ENCODE peak calls at places on chromosomes 7 and 10, in five cellular contexts. One of them, this sample, is unnamed. For H3K4me1 and H3K9me3, the result is how much of the 10 kb centered on the place peaks cover.

GRCh38 chr7:34748244-34749039 is 90.4 kb downstream of the NPSR1 start:
- DNase-seq in left ventricle myocardium inferior: peak
- DNase-seq in Panc1: peak
- DNase-seq in cardiac muscle cell: peak
- DNase-seq in stomach: peak
- DNase-seq in this sample: peak

GRCh38 chr10:93541402-93542357 is 24.8 kb upstream of the FFAR4 start:
- DNase-seq in left ventricle myocardium inferior: peak
- DNase-seq in Panc1: no peak
- DNase-seq in cardiac muscle cell: peak
- DNase-seq in stomach: peak
- DNase-seq in this sample: no peak

GRCh38 chr7:115352375-115352774 is 430.5 kb downstream of the MDFIC start:
- DNase-seq in left ventricle myocardium inferior: no peak
- DNase-seq in Panc1: no peak
- DNase-seq in cardiac muscle cell: peak
- DNase-seq in stomach: no peak
- DNase-seq in this sample: no peak

GRCh38 chr7:27586825-27587224 is 75.9 kb downstream of the HIBADH start:
- DNase-seq in left ventricle myocardium inferior: no peak
- DNase-seq in Panc1: no peak
- DNase-seq in cardiac muscle cell: no peak
- DNase-seq in stomach: no peak
- DNase-seq in this sample: no peak

GRCh38 chr7:44210107-44210506 is 9.3 kb downstream of the YKT6 start:
- DNase-seq in left ventricle myocardium inferior: no peak
- DNase-seq in Panc1: no peak
- DNase-seq in cardiac muscle cell: no peak
- DNase-seq in stomach: no peak
- DNase-seq in this sample: no peak

GRCh38 chr10:94125856-94126255 is 132.1 kb downstream of the PLCE1 start:
- DNase-seq in left ventricle myocardium inferior: no peak
- DNase-seq in Panc1: no peak
- DNase-seq in cardiac muscle cell: peak
- DNase-seq in stomach: no peak
- DNase-seq in this sample: no peak

GRCh38 chr10:80700252-80700651 is 162.6 kb downstream of the SH2D4B start:
- DNase-seq in left ventricle myocardium inferior: no peak
- DNase-seq in Panc1: no peak
- DNase-seq in cardiac muscle cell: no peak
- DNase-seq in stomach: no peak
- DNase-seq in this sample: no peak

GRCh38 chr10:97200616-97201015 is 14.9 kb upstream of the SLIT1 start:
- DNase-seq in left ventricle myocardium inferior: no peak
- DNase-seq in Panc1: no peak
- DNase-seq in cardiac muscle cell: no peak
- DNase-seq in stomach: no peak
- DNase-seq in this sample: no peak

GRCh38 chr7:114243019-114243507 is 171.6 kb upstream of the FOXP2 start:
- DNase-seq in left ventricle myocardium inferior: no peak
- DNase-seq in Panc1: no peak
- DNase-seq in cardiac muscle cell: no peak
- DNase-seq in stomach: no peak
- DNase-seq in this sample: no peak

GRCh38 chr7:150325901-150326300 is 2.6 kb upstream of the ACTR3C start:
- DNase-seq in left ventricle myocardium inferior: no peak
- DNase-seq in Panc1: no peak
- DNase-seq in cardiac muscle cell: no peak
- DNase-seq in stomach: no peak
- DNase-seq in this sample: no peak

GRCh38 chr10:103833731-103834365 is 21.5 kb downstream of the SH3PXD2A start:
- DNase-seq in left ventricle myocardium inferior: peak
- DNase-seq in Panc1: no peak
- DNase-seq in cardiac muscle cell: peak
- DNase-seq in stomach: no peak
- DNase-seq in this sample: peak

GRCh38 chr10:86944907-86945306 is 12.5 kb downstream of the MMRN2 start:
- DNase-seq in left ventricle myocardium inferior: no peak
- DNase-seq in Panc1: no peak
- DNase-seq in cardiac muscle cell: no peak
- DNase-seq in stomach: no peak
- DNase-seq in this sample: no peak

GRCh38 chr10:63758080-63758479 is 236.9 kb downstream of the REEP3 start:
- DNase-seq in left ventricle myocardium inferior: no peak
- DNase-seq in Panc1: no peak
- DNase-seq in cardiac muscle cell: peak
- DNase-seq in stomach: peak
- DNase-seq in this sample: no peak

GRCh38 chr10:109962247-109962646 is 38.9 kb upstream of the XPNPEP1 start:
- DNase-seq in left ventricle myocardium inferior: no peak
- DNase-seq in Panc1: no peak
- DNase-seq in cardiac muscle cell: no peak
- DNase-seq in stomach: no peak
- DNase-seq in this sample: no peak

GRCh38 chr7:29843106-29843505 is 36.8 kb downstream of the WIPF3 start:
- DNase-seq in left ventricle myocardium inferior: no peak
- DNase-seq in Panc1: no peak
- DNase-seq in cardiac muscle cell: no peak
- DNase-seq in stomach: peak
- DNase-seq in this sample: no peak

GRCh38 chr7:17680943-17681351 is 259.3 kb downstream of the SNX13 start:
- DNase-seq in left ventricle myocardium inferior: no peak
- DNase-seq in Panc1: peak
- DNase-seq in cardiac muscle cell: peak
- DNase-seq in stomach: no peak
- DNase-seq in this sample: no peak

GRCh38 chr7:133790911-133791310 is 336.2 kb upstream of the LRGUK start:
- DNase-seq in left ventricle myocardium inferior: no peak
- DNase-seq in Panc1: no peak
- DNase-seq in cardiac muscle cell: no peak
- DNase-seq in stomach: no peak
- DNase-seq in this sample: no peak

GRCh38 chr7:151742713-151743480 is 134.0 kb downstream of the PRKAG2 start:
- DNase-seq in left ventricle myocardium inferior: peak
- DNase-seq in Panc1: no peak
- DNase-seq in cardiac muscle cell: no peak
- DNase-seq in stomach: no peak
- DNase-seq in this sample: no peak

GRCh38 chr7:126398285-126398684 is 854.5 kb downstream of the GRM8 start:
- DNase-seq in left ventricle myocardium inferior: no peak
- DNase-seq in Panc1: no peak
- DNase-seq in cardiac muscle cell: no peak
- DNase-seq in stomach: no peak
- DNase-seq in this sample: no peak

GRCh38 chr7:110371709-110372108 is 719.2 kb upstream of the LRRN3 start:
- DNase-seq in left ventricle myocardium inferior: no peak
- DNase-seq in Panc1: no peak
- DNase-seq in cardiac muscle cell: no peak
- DNase-seq in stomach: no peak
- DNase-seq in this sample: no peak

GRCh38 chr7:123916240-123916724 is 8.8 kb upstream of the SPAM1 start:
- DNase-seq in left ventricle myocardium inferior: no peak
- DNase-seq in Panc1: no peak
- DNase-seq in cardiac muscle cell: peak
- DNase-seq in stomach: no peak
- DNase-seq in this sample: no peak

GRCh38 chr10:127890935-127891334 is 1.8 kb downstream of the CLRN3 start:
- DNase-seq in left ventricle myocardium inferior: no peak
- DNase-seq in Panc1: no peak
- DNase-seq in cardiac muscle cell: no peak
- DNase-seq in stomach: no peak
- DNase-seq in this sample: no peak

DNA sequence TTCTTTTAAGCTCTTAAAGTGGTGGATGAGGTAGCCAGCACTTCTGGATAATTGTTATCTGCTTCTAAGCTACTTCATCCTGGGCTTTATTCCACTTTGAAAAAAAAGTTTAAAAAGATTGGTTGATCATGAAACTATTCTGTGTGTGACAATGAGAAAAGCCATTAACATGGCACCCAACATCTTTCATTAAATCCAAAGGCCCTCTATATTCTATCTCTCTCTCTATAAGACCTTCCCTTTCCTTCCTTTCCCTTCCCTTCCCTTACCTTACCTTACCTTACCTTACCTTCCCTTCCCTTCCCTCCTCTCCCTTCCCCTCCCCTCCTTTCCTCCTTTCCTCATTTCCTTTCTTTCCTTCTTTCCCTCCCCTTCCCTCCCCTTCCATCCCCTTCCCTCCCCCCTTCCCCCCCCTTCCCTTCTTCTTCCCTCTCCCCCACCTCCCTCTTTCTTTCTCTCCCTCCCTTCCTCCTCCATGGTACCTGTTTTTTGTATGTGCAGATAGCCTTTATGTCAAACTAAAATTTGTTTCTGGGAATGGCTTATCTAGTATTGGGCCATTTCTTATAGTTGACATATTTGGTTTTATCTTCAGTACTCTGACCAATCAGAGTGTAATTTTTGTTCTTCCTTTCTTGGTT is 218.7 kb downstream of the DKK1 start:
- DNase-seq in left ventricle myocardium inferior: no peak
- DNase-seq in Panc1: no peak
- DNase-seq in cardiac muscle cell: no peak
- DNase-seq in stomach: no peak
- DNase-seq in this sample: no peak
- H3K4me1 ChIP-seq in left ventricle myocardium inferior: under half
- H3K4me1 ChIP-seq in Panc1: under half
- H3K4me1 ChIP-seq in cardiac muscle cell: under half
- H3K4me1 ChIP-seq in stomach: under half
- H3K4me1 ChIP-seq in this sample: under half

DNA sequence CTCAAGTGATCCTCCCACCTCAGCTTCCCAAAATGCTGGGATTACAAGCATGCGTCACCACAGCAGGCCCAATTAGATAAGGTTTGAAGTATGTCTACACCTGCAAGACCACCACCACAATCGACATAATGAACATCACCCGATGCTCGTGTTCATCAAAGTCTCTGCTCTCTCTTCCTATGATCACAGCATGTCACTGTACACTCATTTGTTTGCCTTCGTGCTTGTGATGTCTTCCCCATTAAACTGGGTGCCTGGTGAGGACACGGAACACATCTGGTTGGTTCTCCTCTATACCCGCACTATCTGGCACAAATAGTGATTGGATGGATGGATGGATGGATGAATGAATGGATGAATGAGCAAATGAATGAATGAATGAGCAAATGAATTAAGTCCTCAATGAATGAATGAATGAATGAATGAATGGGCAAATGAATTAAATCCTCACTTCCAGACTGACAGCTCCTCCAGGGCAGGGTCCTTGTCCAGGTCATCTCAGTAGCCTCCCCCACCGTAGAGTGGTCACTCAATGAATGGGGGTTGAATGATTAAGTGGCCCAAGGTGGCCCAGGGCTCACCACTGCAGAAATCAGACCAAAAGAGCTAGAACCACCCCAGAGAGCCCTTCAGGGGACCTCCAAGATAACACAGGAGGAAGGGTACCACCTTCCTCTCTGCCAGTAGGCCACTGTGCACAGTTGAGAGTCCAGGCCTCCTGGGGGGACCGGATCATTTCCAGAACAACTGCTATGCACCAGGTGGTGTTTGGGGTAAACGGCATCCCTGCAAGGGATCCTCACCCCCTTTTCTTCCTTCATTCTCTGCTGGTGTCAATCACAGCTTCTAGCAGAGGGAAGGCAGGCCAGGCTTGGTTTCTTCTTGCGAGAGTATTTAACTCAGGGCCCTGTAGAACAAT is 101.9 kb upstream of the TNRC18 start:
- DNase-seq in left ventricle myocardium inferior: no peak
- DNase-seq in Panc1: peak
- DNase-seq in cardiac muscle cell: peak
- DNase-seq in stomach: peak
- DNase-seq in this sample: no peak
- H3K27ac ChIP-seq in left ventricle myocardium inferior: peak
- H3K27ac ChIP-seq in Panc1: no peak
- H3K27ac ChIP-seq in cardiac muscle cell: peak
- H3K27ac ChIP-seq in stomach: peak
- H3K27ac ChIP-seq in this sample: peak

DNA sequence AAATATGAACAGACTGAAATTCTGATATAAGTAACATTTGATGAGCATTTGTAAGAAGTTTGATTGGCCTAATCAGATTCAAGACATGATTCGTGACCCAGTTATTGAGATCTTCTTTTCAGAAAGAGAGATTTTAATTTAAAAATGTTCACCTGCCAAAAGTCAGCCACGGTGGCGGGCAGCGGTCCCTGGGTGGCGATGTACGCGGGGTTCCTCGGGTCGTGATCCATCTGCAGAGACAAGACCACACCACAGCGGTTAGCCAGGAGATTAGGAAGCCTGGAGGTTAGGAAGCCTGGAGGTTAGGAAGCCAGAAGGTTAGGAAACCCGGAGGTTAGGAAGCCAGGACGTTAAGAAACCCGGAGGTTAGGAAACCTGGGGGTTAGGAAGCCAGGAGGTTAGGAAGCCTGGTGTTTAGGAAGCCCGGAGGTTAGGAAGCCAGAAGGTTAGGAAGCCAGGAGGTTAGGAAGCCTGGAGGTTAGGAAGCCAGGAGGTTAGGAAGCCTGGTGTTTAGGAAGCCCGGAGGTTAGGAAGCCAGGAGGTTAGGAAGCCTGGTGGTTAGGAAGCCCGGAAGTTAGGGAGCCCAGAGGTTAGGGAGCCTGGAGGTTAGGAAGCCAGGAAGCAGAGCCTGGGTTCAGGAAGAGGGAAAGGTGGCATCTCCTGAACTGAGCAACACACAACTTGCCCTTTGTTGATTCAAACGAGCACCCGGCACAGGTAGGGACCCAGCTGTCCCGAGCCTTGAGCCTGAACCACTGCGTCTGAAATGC is 258.5 kb downstream of the DNAJB6 start:
- DNase-seq in left ventricle myocardium inferior: no peak
- DNase-seq in Panc1: no peak
- DNase-seq in cardiac muscle cell: no peak
- DNase-seq in stomach: no peak
- DNase-seq in this sample: no peak
- H3K9me3 ChIP-seq in left ventricle myocardium inferior: under half
- H3K9me3 ChIP-seq in Panc1: under half
- H3K9me3 ChIP-seq in cardiac muscle cell: under half
- H3K9me3 ChIP-seq in stomach: under half
- H3K9me3 ChIP-seq in this sample: under half

DNA sequence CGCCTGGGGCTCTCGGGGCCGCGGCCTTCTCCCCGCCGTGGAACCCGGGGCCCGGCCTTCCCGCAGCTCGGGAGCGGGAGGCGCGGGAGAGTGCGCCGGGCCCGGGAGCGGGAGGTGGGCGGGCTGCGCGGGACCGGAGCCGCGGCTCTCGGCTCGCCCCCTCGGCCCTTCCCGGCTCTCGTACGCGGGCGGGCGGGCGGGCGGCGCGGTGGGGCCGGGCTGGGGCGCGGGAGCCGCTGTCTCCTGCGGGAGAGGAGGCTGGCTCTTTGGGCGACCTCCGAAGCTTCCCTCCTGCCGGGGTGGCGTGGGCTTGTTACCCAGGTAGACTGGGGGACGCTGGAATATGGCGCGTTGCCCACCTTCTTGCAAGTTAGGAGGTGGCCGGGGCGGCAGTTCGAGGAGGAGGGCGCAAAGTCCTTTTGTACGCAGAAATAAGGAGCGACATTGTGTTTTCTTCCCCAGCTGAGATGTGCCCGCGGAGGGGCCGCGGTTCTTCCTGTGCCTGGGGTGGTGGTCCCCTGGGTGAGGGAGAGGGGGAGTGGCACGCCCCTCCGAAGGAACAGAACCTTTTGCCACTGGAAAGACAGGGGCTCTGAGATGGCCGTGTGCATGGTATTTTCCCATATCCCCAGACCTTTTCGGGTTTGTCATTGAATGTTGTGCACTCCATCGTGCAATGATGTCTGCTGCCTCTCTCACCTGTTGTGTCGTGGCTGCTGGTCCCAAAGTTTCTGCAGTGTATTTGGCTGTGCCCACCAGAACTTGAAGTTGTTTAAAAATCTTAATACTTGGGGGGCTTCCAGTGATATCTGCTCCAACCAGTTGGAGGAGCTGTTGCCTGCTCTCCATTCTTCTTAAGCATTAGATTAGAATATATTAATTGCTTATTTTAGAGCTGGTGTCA is 844 bp downstream of the NRF1 start:
- DNase-seq in left ventricle myocardium inferior: peak
- DNase-seq in Panc1: no peak
- DNase-seq in cardiac muscle cell: peak
- DNase-seq in stomach: peak
- DNase-seq in this sample: peak
- H3K4me1 ChIP-seq in left ventricle myocardium inferior: half or more
- H3K4me1 ChIP-seq in Panc1: under half
- H3K4me1 ChIP-seq in cardiac muscle cell: under half
- H3K4me1 ChIP-seq in stomach: under half
- H3K4me1 ChIP-seq in this sample: half or more

This sample was measured in lower lobe of right lung.